ENCODE peak calls at places on chromosome 7, in nine cellular contexts. One of them, this sample, is unnamed.
A peak's percentile ranks its signal among the peaks of the same experiment; 100 is the strongest.

GRCh38 chr7:116876664-116877442 is 14.5 kb downstream of the CAPZA2 start:
- DNase-seq in transverse colon: peak; percentile 55
- DNase-seq in endothelial cell of umbilical vein: peak; percentile 99
- DNase-seq in stomach: peak; percentile 79
- DNase-seq in upper lobe of left lung: no peak
- DNase-seq in vagina: no peak
- DNase-seq in GM23338: peak; percentile 27
- DNase-seq in spleen: no peak
- DNase-seq in Panc1: no peak
- DNase-seq in this sample: no peak

GRCh38 chr7:32273297-32273696 is 203.1 kb upstream of the PDE1C start:
- DNase-seq in transverse colon: no peak
- DNase-seq in endothelial cell of umbilical vein: no peak
- DNase-seq in stomach: no peak
- DNase-seq in upper lobe of left lung: no peak
- DNase-seq in vagina: no peak
- DNase-seq in GM23338: no peak
- DNase-seq in spleen: no peak
- DNase-seq in Panc1: no peak
- DNase-seq in this sample: no peak

GRCh38 chr7:115227473-115228235 is 305.8 kb downstream of the MDFIC start:
- DNase-seq in transverse colon: no peak
- DNase-seq in endothelial cell of umbilical vein: no peak
- DNase-seq in stomach: no peak
- DNase-seq in upper lobe of left lung: no peak
- DNase-seq in vagina: no peak
- DNase-seq in GM23338: no peak
- DNase-seq in spleen: no peak
- DNase-seq in Panc1: no peak
- DNase-seq in this sample: no peak

GRCh38 chr7:69476416-69476815 is 121.9 kb upstream of the AUTS2 start:
- DNase-seq in transverse colon: no peak
- DNase-seq in endothelial cell of umbilical vein: no peak
- DNase-seq in stomach: no peak
- DNase-seq in upper lobe of left lung: no peak
- DNase-seq in vagina: no peak
- DNase-seq in GM23338: no peak
- DNase-seq in spleen: no peak
- DNase-seq in Panc1: no peak
- DNase-seq in this sample: no peak

GRCh38 chr7:55171157-55171556 is 152.3 kb downstream of the EGFR start:
- DNase-seq in transverse colon: no peak
- DNase-seq in endothelial cell of umbilical vein: no peak
- DNase-seq in stomach: no peak
- DNase-seq in upper lobe of left lung: no peak
- DNase-seq in vagina: no peak
- DNase-seq in GM23338: no peak
- DNase-seq in spleen: no peak
- DNase-seq in Panc1: no peak
- DNase-seq in this sample: no peak

GRCh38 chr7:74579800-74580685 is 77.5 kb upstream of the GTF2I start:
- DNase-seq in transverse colon: peak; percentile 85
- DNase-seq in endothelial cell of umbilical vein: no peak
- DNase-seq in stomach: peak; percentile 83
- DNase-seq in upper lobe of left lung: peak; percentile 79
- DNase-seq in vagina: no peak
- DNase-seq in GM23338: no peak
- DNase-seq in spleen: no peak
- DNase-seq in Panc1: no peak
- DNase-seq in this sample: no peak

GRCh38 chr7:100360102-100360607 is 2.2 kb downstream of the PILRB start:
- DNase-seq in transverse colon: no peak
- DNase-seq in endothelial cell of umbilical vein: no peak
- DNase-seq in stomach: no peak
- DNase-seq in upper lobe of left lung: no peak
- DNase-seq in vagina: no peak
- DNase-seq in GM23338: no peak
- DNase-seq in spleen: no peak
- DNase-seq in Panc1: no peak
- DNase-seq in this sample: no peak

GRCh38 chr7:68176974-68177373 is 1180.3 kb downstream of the TYW1 start:
- DNase-seq in transverse colon: no peak
- DNase-seq in endothelial cell of umbilical vein: no peak
- DNase-seq in stomach: peak; percentile 31
- DNase-seq in upper lobe of left lung: no peak
- DNase-seq in vagina: no peak
- DNase-seq in GM23338: peak; percentile 71
- DNase-seq in spleen: no peak
- DNase-seq in Panc1: peak; percentile 36
- DNase-seq in this sample: no peak

GRCh38 chr7:22943997-22944396 is 69.9 kb downstream of the HYCC1 start:
- DNase-seq in transverse colon: no peak
- DNase-seq in endothelial cell of umbilical vein: no peak
- DNase-seq in stomach: no peak
- DNase-seq in upper lobe of left lung: no peak
- DNase-seq in vagina: no peak
- DNase-seq in GM23338: peak; percentile 43
- DNase-seq in spleen: no peak
- DNase-seq in Panc1: no peak
- DNase-seq in this sample: no peak

GRCh38 chr7:94223375-94224084 is 171.2 kb upstream of the COL1A2 start:
- DNase-seq in transverse colon: no peak
- DNase-seq in endothelial cell of umbilical vein: peak; percentile 77
- DNase-seq in stomach: no peak
- DNase-seq in upper lobe of left lung: no peak
- DNase-seq in vagina: no peak
- DNase-seq in GM23338: peak; percentile 82
- DNase-seq in spleen: no peak
- DNase-seq in Panc1: peak; percentile 39
- DNase-seq in this sample: no peak

GRCh38 chr7:1540391-1541271 is 10.1 kb downstream of the MAFK start:
- DNase-seq in transverse colon: no peak
- DNase-seq in endothelial cell of umbilical vein: no peak
- DNase-seq in stomach: no peak
- DNase-seq in upper lobe of left lung: peak; percentile 83
- DNase-seq in vagina: no peak
- DNase-seq in GM23338: peak; percentile 3
- DNase-seq in spleen: no peak
- DNase-seq in Panc1: no peak
- DNase-seq in this sample: no peak

GRCh38 chr7:22663319-22663718 is 63.7 kb upstream of the IL6 start:
- DNase-seq in transverse colon: no peak
- DNase-seq in endothelial cell of umbilical vein: peak; percentile 70
- DNase-seq in stomach: no peak
- DNase-seq in upper lobe of left lung: no peak
- DNase-seq in vagina: no peak
- DNase-seq in GM23338: no peak
- DNase-seq in spleen: no peak
- DNase-seq in Panc1: no peak
- DNase-seq in this sample: no peak

GRCh38 chr7:31791881-31792280 is 104.9 kb downstream of the PPP1R17 start:
- DNase-seq in transverse colon: no peak
- DNase-seq in endothelial cell of umbilical vein: no peak
- DNase-seq in stomach: no peak
- DNase-seq in upper lobe of left lung: no peak
- DNase-seq in vagina: no peak
- DNase-seq in GM23338: no peak
- DNase-seq in spleen: no peak
- DNase-seq in Panc1: no peak
- DNase-seq in this sample: no peak

GRCh38 chr7:136251826-136252225 is 274.7 kb upstream of the MTPN start:
- DNase-seq in transverse colon: no peak
- DNase-seq in endothelial cell of umbilical vein: no peak
- DNase-seq in stomach: no peak
- DNase-seq in upper lobe of left lung: no peak
- DNase-seq in vagina: no peak
- DNase-seq in GM23338: peak; percentile 17
- DNase-seq in spleen: no peak
- DNase-seq in Panc1: no peak
- DNase-seq in this sample: no peak

GRCh38 chr7:7688310-7688709 is 30.1 kb downstream of the RPA3 start:
- DNase-seq in transverse colon: no peak
- DNase-seq in endothelial cell of umbilical vein: no peak
- DNase-seq in stomach: no peak
- DNase-seq in upper lobe of left lung: no peak
- DNase-seq in vagina: no peak
- DNase-seq in GM23338: no peak
- DNase-seq in spleen: no peak
- DNase-seq in Panc1: no peak
- DNase-seq in this sample: no peak

GRCh38 chr7:31017748-31018120 is 34.4 kb upstream of the ADCYAP1R1 start:
- DNase-seq in transverse colon: no peak
- DNase-seq in endothelial cell of umbilical vein: no peak
- DNase-seq in stomach: no peak
- DNase-seq in upper lobe of left lung: no peak
- DNase-seq in vagina: no peak
- DNase-seq in GM23338: no peak
- DNase-seq in spleen: peak; percentile 58
- DNase-seq in Panc1: no peak
- DNase-seq in this sample: no peak

GRCh38 chr7:111090834-111091233 is at the start of gene LRRN3:
- DNase-seq in transverse colon: no peak
- DNase-seq in endothelial cell of umbilical vein: no peak
- DNase-seq in stomach: no peak
- DNase-seq in upper lobe of left lung: no peak
- DNase-seq in vagina: no peak
- DNase-seq in GM23338: peak; percentile 25
- DNase-seq in spleen: no peak
- DNase-seq in Panc1: no peak
- DNase-seq in this sample: no peak
- H3K4me1 ChIP-seq in transverse colon: no peaks in the 10 kb centered on the region
- H3K4me1 ChIP-seq in endothelial cell of umbilical vein: peaks cover 3% of the 10 kb centered on the region
- H3K4me1 ChIP-seq in stomach: peaks cover 18% of the 10 kb centered on the region
- H3K4me1 ChIP-seq in upper lobe of left lung: no peaks in the 10 kb centered on the region
- H3K4me1 ChIP-seq in vagina: peaks cover 14% of the 10 kb centered on the region
- H3K4me1 ChIP-seq in GM23338: peaks cover 47% of the 10 kb centered on the region
- H3K4me1 ChIP-seq in spleen: peaks cover 3% of the 10 kb centered on the region
- H3K4me1 ChIP-seq in Panc1: no peaks in the 10 kb centered on the region
- H3K4me1 ChIP-seq in this sample: peaks cover 38% of the 10 kb centered on the region

GRCh38 chr7:119969763-119970162 is 303.2 kb upstream of the KCND2 start:
- DNase-seq in transverse colon: no peak
- DNase-seq in endothelial cell of umbilical vein: no peak
- DNase-seq in stomach: no peak
- DNase-seq in upper lobe of left lung: no peak
- DNase-seq in vagina: no peak
- DNase-seq in GM23338: no peak
- DNase-seq in spleen: no peak
- DNase-seq in Panc1: no peak
- DNase-seq in this sample: no peak

GRCh38 chr7:119969054-119969453 is 303.9 kb upstream of the KCND2 start:
- DNase-seq in transverse colon: no peak
- DNase-seq in endothelial cell of umbilical vein: no peak
- DNase-seq in stomach: no peak
- DNase-seq in upper lobe of left lung: no peak
- DNase-seq in vagina: no peak
- DNase-seq in GM23338: no peak
- DNase-seq in spleen: no peak
- DNase-seq in Panc1: no peak
- DNase-seq in this sample: no peak

GRCh38 chr7:119974972-119975371 is 298.0 kb upstream of the KCND2 start:
- DNase-seq in transverse colon: no peak
- DNase-seq in endothelial cell of umbilical vein: no peak
- DNase-seq in stomach: no peak
- DNase-seq in upper lobe of left lung: no peak
- DNase-seq in vagina: no peak
- DNase-seq in GM23338: no peak
- DNase-seq in spleen: no peak
- DNase-seq in Panc1: no peak
- DNase-seq in this sample: no peak
- H3K27ac ChIP-seq in transverse colon: no peak overlapping the region
- H3K27ac ChIP-seq in endothelial cell of umbilical vein: no peak overlapping the region
- H3K27ac ChIP-seq in stomach: no peak overlapping the region
- H3K27ac ChIP-seq in upper lobe of left lung: no peak overlapping the region
- H3K27ac ChIP-seq in vagina: no peak overlapping the region
- H3K27ac ChIP-seq in GM23338: no peak overlapping the region
- H3K27ac ChIP-seq in spleen: no peak overlapping the region
- H3K27ac ChIP-seq in Panc1: no peak overlapping the region
- H3K27ac ChIP-seq in this sample: no peak overlapping the region

GRCh38 chr7:133934262-133934973 is 192.7 kb upstream of the LRGUK start:
- DNase-seq in transverse colon: no peak
- DNase-seq in endothelial cell of umbilical vein: no peak
- DNase-seq in stomach: no peak
- DNase-seq in upper lobe of left lung: no peak
- DNase-seq in vagina: no peak
- DNase-seq in GM23338: peak; percentile 65
- DNase-seq in spleen: no peak
- DNase-seq in Panc1: no peak
- DNase-seq in this sample: no peak
- TF ChIP-seq POLR2AphosphoS5 in transverse colon: no peak
- TF ChIP-seq POLR2AphosphoS5 in endothelial cell of umbilical vein: no peak
- TF ChIP-seq POLR2AphosphoS5 in stomach: no peak
- TF ChIP-seq POLR2AphosphoS5 in upper lobe of left lung: no peak
- TF ChIP-seq POLR2AphosphoS5 in vagina: no peak
- TF ChIP-seq POLR2AphosphoS5 in GM23338: no peak
- TF ChIP-seq POLR2AphosphoS5 in spleen: no peak
- TF ChIP-seq POLR2AphosphoS5 in Panc1: no peak
- TF ChIP-seq POLR2AphosphoS5 in this sample: no peak

GRCh38 chr7:130899071-130899451 is 165.1 kb upstream of the KLF14 start:
- DNase-seq in transverse colon: no peak
- DNase-seq in endothelial cell of umbilical vein: no peak
- DNase-seq in stomach: no peak
- DNase-seq in upper lobe of left lung: no peak
- DNase-seq in vagina: no peak
- DNase-seq in GM23338: no peak
- DNase-seq in spleen: no peak
- DNase-seq in Panc1: no peak
- DNase-seq in this sample: no peak
- H3K4me1 ChIP-seq in transverse colon: peaks cover 54% of the 10 kb centered on the region
- H3K4me1 ChIP-seq in endothelial cell of umbilical vein: peaks cover 81% of the 10 kb centered on the region
- H3K4me1 ChIP-seq in stomach: peaks cover 96% of the 10 kb centered on the region
- H3K4me1 ChIP-seq in upper lobe of left lung: peaks cover 99% of the 10 kb centered on the region
- H3K4me1 ChIP-seq in vagina: peaks cover 97% of the 10 kb centered on the region
- H3K4me1 ChIP-seq in GM23338: peaks cover 26% of the 10 kb centered on the region
- H3K4me1 ChIP-seq in spleen: peaks cover 91% of the 10 kb centered on the region
- H3K4me1 ChIP-seq in Panc1: peaks cover 100% of the 10 kb centered on the region
- H3K4me1 ChIP-seq in this sample: peaks cover 83% of the 10 kb centered on the region